ENCODE peak calls at places on chromosomes 5 and 9, in five cellular contexts. I is K562, U is HepG2, V is GM12878, N is upper lobe of left lung. J is an unnamed sample.
A peak's percentile ranks its signal among the peaks of the same experiment; 100 is the strongest.

GRCh38 chr5:42876375-42876844 is 64.7 kb upstream of the SELENOP start:
- ATAC-seq in I (peak; percentile 81), N (no peak), V (no peak), U (no peak), J (no peak)

GRCh38 chr9:35675732-35676392 is 2.1 kb downstream of the CA9 start:
- ATAC-seq in I (no peak), V (peak; percentile 66), U (no peak), N (peak; percentile 53), J (peak; percentile 14)

GRCh38 chr9:129716091-129716490 is 36.8 kb downstream of the PTGES start:
- ATAC-seq in N (no peak), I (no peak), V (no peak), U (no peak), J (peak; percentile 79)

GRCh38 chr9:115036691-115037090 is 81.3 kb downstream of the TNC start:
- ATAC-seq in V (peak; percentile 17), N (no peak), U (no peak), I (peak; percentile 40), J (no peak)

GRCh38 chr5:155978805-155979204 is 348.2 kb upstream of the SGCD start:
- ATAC-seq in U (no peak), N (no peak), I (no peak), V (no peak), J (no peak)

GRCh38 chr5:37005946-37006540 is 129.5 kb downstream of the NIPBL start:
- ATAC-seq in V (peak; percentile 66), U (no peak), N (no peak), I (peak; percentile 77), J (no peak)

GRCh38 chr5:164449460-164449859 is 944.0 kb downstream of the MAT2B start:
- ATAC-seq in N (no peak), U (no peak), V (no peak), I (no peak), J (no peak)

GRCh38 chr9:5617749-5618148 is 11.2 kb upstream of the RIC1 start:
- ATAC-seq in V (peak; percentile 96), I (no peak), U (no peak), N (no peak), J (no peak)

GRCh38 chr9:112065781-112066606 is 109.1 kb downstream of the SUSD1 start:
- ATAC-seq in N (no peak), U (no peak), I (no peak), V (no peak), J (peak; percentile 50)

GRCh38 chr5:173523388-173523787 is 93.1 kb downstream of the BOD1 start:
- ATAC-seq in N (no peak), U (no peak), I (no peak), V (no peak), J (no peak)

GRCh38 chr9:125121156-125121555 is 22.2 kb downstream of the SCAI start:
- ATAC-seq in V (no peak), I (no peak), N (no peak), U (peak; percentile 70), J (no peak)

GRCh38 chr9:131781069-131781468 is 41.2 kb upstream of the RAPGEF1 start:
- ATAC-seq in V (no peak), U (no peak), I (no peak), N (no peak), J (no peak)

GRCh38 chr5:107338341-107338740 is 332.4 kb downstream of the EFNA5 start:
- ATAC-seq in V (no peak), U (no peak), N (no peak), I (no peak), J (no peak)

GRCh38 chr9:133788819-133789733 is 50.9 kb upstream of the SARDH start:
- ATAC-seq in U (peak; percentile 88), N (no peak), V (no peak), I (peak; percentile 15), J (peak; percentile 31)
- H3K4me3 ChIP-seq in U (peak overlapping the region; percentile 30), N (no peak overlapping the region), V (no peak overlapping the region), I (no peak overlapping the region), J (no peak overlapping the region)

GRCh38 chr9:73039916-73040263 is 87.0 kb upstream of the ALDH1A1 start:
- ATAC-seq in V (no peak), N (no peak), U (no peak), I (no peak), J (no peak)

GRCh38 chr9:73038613-73039012 is 85.8 kb upstream of the ALDH1A1 start:
- ATAC-seq in N (peak; percentile 38), V (no peak), U (peak; percentile 73), I (peak; percentile 50), J (peak; percentile 83)

GRCh38 chr9:73037613-73038012 is 84.8 kb upstream of the ALDH1A1 start:
- ATAC-seq in U (peak; percentile 37), I (no peak), N (no peak), V (no peak), J (no peak)

GRCh38 chr9:73038089-73038509 is 85.2 kb upstream of the ALDH1A1 start:
- ATAC-seq in N (no peak), U (peak; percentile 90), I (no peak), V (no peak), J (no peak)

DNA sequence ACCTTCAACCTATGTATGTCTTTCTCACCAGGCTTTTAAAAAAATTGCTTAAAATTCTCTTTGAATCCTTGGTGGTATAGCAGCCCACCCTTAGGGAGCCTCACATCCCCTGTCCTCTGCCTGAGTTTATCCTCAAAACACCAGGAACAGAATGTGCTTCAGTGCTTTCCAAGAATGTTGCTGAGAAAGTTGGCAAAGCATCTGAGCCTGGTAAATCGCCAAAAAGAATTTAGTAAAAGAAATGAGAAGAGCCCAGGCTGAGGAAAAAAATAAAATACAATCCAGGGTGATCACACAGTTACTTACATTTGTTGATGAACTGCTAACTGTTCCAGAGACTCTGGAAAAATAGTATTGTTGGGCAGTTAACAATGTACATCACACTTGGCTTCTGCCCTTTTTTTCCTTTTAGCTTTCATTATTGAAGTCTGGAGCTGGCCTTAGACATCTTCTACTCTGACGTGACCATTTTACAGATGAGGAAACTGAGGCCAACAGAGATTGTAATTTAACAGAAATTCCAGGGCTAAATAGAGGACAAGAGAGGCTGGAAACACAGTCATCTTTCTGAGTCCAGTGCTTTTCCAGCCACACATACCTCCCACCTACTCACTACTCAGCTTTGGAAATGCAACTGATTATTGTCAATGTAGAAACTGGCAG is 86.5 kb upstream of the ALDH1A1 start:
- ATAC-seq in I (no peak), N (peak; percentile 30), U (no peak), V (no peak), J (peak; percentile 74)
- TF ChIP-seq EP300 in I (no peak), N (no peak), U (no peak), V (no peak), J (peak; percentile 64)

GRCh38 chr5:24401767-24402166 is 243.0 kb downstream of the CDH10 start:
- ATAC-seq in U (no peak), V (peak; percentile 20), I (no peak), N (no peak), J (no peak)
- TF ChIP-seq POLR2AphosphoS5 in U (no peak), V (no peak), I (no peak), N (no peak), J (no peak)

DNA sequence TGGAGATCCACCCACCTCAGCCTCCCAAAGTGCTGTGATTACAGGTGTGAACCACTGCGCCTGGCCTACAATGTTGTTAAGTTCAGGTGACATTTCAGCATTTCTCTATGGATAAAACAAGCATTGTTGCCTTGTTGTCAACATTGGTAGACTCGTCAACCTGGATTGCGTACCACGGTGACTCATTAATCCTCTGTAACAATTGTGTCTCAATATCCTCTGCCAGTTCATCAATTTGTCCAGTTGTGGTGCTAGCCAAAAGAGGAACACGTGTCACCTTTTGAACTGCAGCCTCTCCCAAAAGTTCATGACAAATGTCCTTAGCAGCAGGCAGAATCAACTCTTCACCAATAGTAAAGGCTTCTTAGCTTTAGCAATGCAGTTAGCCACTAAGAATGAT is 46.3 kb upstream of the LARP1 start:
- ATAC-seq in N (no peak), U (no peak), I (no peak), V (no peak), J (no peak)
- H3K4me3 ChIP-seq in N (no peak overlapping the region), U (no peak overlapping the region), I (no peak overlapping the region), V (no peak overlapping the region), J (no peak overlapping the region)

GRCh38 chr9:80797841-80798688 is 891.3 kb downstream of the TLE1 start:
- ATAC-seq in U (no peak), I (no peak), V (no peak), N (peak; percentile 64), J (peak; percentile 67)
- TF ChIP-seq EP300 in U (no peak), I (no peak), V (no peak), N (no peak), J (no peak)

DNA sequence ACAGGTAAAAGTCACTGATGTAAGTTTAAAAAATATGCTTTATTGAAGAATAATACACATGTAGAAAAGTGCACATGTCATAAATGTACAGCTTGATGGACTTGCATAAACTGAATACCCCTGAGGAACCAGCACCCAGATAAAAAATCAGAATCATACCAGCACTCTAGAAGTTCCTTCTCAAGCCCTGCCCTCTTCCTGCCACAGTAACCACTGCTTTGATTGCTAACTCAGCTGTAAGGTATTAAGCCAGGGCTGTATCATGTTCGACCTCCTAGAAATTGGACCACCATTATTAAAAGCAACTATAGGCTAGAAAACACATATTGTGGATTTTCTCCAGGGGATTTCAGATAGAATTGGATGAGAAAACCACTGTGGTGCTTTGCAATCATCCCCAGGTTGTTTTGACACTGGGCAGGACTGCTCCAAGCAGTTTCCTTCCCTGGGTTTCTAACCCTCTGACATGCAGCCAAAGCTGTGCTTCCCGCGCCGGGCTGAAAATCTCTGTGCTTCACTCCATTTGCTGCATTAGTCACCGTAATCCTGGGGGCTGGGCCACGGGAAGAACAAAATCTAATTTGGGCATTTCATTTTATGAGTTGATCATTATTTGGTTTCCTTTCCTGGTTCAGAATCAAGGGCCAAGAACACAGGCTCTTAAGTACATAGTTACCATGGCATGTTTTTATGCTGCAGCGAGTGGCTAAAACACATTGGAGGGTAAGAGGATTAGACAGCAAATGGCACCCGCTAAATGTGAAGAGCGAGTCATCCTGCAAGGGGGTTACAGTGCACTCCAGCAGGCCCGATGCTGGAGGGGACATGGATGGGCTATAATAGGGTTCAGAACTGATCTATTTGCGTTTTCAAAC is 139.4 kb upstream of the IL12B start:
- ATAC-seq in U (no peak), N (peak; percentile 70), V (peak; percentile 93), I (no peak), J (no peak)
- TF ChIP-seq POLR2AphosphoS5 in U (no peak), N (no peak), V (no peak), I (no peak), J (no peak)

DNA sequence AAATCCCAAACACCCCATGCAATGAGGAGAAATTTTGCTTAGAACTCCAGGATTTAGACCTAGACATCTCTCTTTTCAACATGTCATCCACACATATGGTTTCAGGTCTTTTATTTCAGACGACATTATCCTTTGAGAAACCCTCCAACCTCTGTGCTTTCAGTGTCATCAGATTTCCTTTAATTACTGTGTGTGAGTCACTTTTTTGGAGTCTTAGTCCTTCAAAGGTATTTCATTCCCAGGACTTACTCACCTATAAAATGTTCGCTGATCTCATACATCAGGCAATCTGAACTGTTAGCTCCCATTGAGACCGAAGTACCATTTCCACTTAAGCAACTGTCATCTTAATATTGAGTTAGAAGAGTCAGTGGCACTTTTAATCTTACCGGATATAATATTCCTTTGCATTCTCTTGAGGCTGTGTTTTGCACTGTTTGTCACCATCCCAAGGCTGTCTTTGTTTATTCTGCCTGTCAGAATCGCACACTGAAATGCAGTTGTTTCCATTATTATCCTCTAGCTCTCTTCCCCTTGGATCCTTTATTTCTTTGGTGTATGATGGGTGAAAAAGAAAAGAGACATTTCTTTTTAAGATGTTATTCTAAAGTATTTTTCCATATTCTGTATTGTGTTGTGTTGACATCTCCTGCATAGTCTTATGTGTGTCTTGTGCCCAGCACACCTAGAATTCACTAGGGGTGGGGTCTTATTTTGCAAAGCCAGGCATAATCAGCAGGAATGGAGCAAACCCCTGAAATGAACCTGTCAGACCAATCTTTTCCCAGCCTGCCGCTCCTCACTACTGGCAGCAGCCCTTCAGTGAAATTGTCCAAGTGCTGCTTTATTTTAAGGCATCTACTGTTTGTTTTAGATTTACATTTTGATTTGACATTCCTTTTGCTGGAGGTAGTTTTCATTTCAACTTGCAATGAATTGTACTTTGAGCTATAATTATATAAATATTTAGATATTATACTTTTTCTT is 155.4 kb downstream of the PAM start:
- ATAC-seq in U (no peak), I (no peak), N (no peak), V (no peak), J (no peak)
- H3K4me3 ChIP-seq in U (no peak overlapping the region), I (no peak overlapping the region), N (no peak overlapping the region), V (no peak overlapping the region), J (no peak overlapping the region)